ENCODE peak calls at places on chromosome 13, in five cellular contexts. F is GM23338, D is kidney, L is mucosa of descending colon, G is testis. E is an unnamed sample.

GRCh38 chr13:80226645-80227044 is 114.3 kb downstream of the SPRY2 start:
- DNase-seq in F (no peak), D (no peak), L (no peak), G (no peak), E (no peak)

GRCh38 chr13:44116562-44117315 is 237.0 kb downstream of the LACC1 start:
- DNase-seq in F (peak), D (no peak), L (no peak), G (no peak), E (no peak)

GRCh38 chr13:51846756-51847155 is 1.8 kb upstream of the TMEM272 start:
- DNase-seq in F (no peak), D (no peak), L (no peak), G (no peak), E (no peak)

GRCh38 chr13:109770436-109770835 is 15.9 kb downstream of the IRS2 start:
- DNase-seq in F (no peak), D (no peak), L (no peak), G (no peak), E (no peak)

GRCh38 chr13:62356977-62357376 is 941.3 kb upstream of the PCDH20 start:
- DNase-seq in F (no peak), D (no peak), L (no peak), G (no peak), E (no peak)

GRCh38 chr13:20401586-20401957 is 124.1 kb downstream of the CRYL1 start:
- DNase-seq in F (no peak), D (no peak), L (no peak), G (no peak), E (peak)

GRCh38 chr13:22789916-22790315 is 390.9 kb upstream of the SGCG start:
- DNase-seq in F (no peak), D (no peak), L (no peak), G (no peak), E (no peak)

GRCh38 chr13:26663801-26664200 is 96.8 kb downstream of the GPR12 start:
- DNase-seq in F (no peak), D (no peak), L (no peak), G (no peak), E (no peak)

GRCh38 chr13:80050252-80050651 is 290.7 kb downstream of the SPRY2 start:
- DNase-seq in F (no peak), D (no peak), L (no peak), G (no peak), E (peak)

GRCh38 chr13:51315658-51316057 is 23.8 kb upstream of the SERPINE3 start:
- DNase-seq in F (no peak), D (no peak), L (no peak), G (no peak), E (peak)

GRCh38 chr13:85896516-85897450 is 97.6 kb upstream of the SLITRK6 start:
- DNase-seq in F (peak), D (no peak), L (no peak), G (no peak), E (no peak)

GRCh38 chr13:114212096-114212495 is 22.6 kb upstream of the CDC16 start:
- DNase-seq in F (no peak), D (no peak), L (no peak), G (no peak), E (peak)

GRCh38 chr13:35594096-35594495 is 117.6 kb upstream of the MAB21L1 start:
- DNase-seq in F (no peak), D (no peak), L (no peak), G (no peak), E (no peak)

GRCh38 chr13:79898996-79899395 is 418.0 kb downstream of the NDFIP2 start:
- DNase-seq in F (no peak), D (no peak), L (no peak), G (no peak), E (no peak)

GRCh38 chr13:89897681-89898080 is 1449.8 kb upstream of the MIR17HG start:
- DNase-seq in F (no peak), D (no peak), L (no peak), G (no peak), E (no peak)

GRCh38 chr13:52686381-52686780 is 33.7 kb downstream of the SUGT1 start:
- DNase-seq in F (no peak), D (no peak), L (no peak), G (no peak), E (no peak)

GRCh38 chr13:57948884-57949283 is 317.3 kb downstream of the PCDH17 start:
- DNase-seq in F (no peak), D (no peak), L (no peak), G (no peak), E (no peak)

GRCh38 chr13:60379837-60380236 is 17.2 kb upstream of the TDRD3 start:
- DNase-seq in F (peak), D (no peak), L (no peak), G (no peak), E (no peak)

GRCh38 chr13:22369840-22370239 is 699.0 kb downstream of the FGF9 start:
- DNase-seq in F (peak), D (no peak), L (no peak), G (no peak), E (no peak)

GRCh38 chr13:113963376-113963775 is 10.5 kb downstream of the C13orf46 start:
- DNase-seq in F (no peak), D (peak), L (peak), G (no peak), E (no peak)

GRCh38 chr13:106484084-106484754 is 51.2 kb downstream of the EFNB2 start:
- DNase-seq in F (no peak), D (no peak), L (no peak), G (no peak), E (no peak)

GRCh38 chr13:106867249-106867648 is 299.3 kb upstream of the ARGLU1 start:
- DNase-seq in F (peak), D (no peak), L (no peak), G (peak), E (no peak)

GRCh38 chr13:101959016-101959415 is 442.8 kb downstream of the FGF14 start:
- DNase-seq in F (no peak), D (no peak), L (no peak), G (no peak), E (no peak)

GRCh38 chr13:34772206-34772605 is 169.9 kb upstream of the NBEA start:
- DNase-seq in F (no peak), D (no peak), L (no peak), G (no peak), E (no peak)

GRCh38 chr13:28059214-28059613 is 41.2 kb downstream of the FLT3 start:
- DNase-seq in F (peak), D (no peak), L (peak), G (peak), E (no peak)

GRCh38 chr13:43387880-43388279 is 364.5 kb downstream of the DNAJC15 start:
- DNase-seq in F (no peak), D (no peak), L (no peak), G (no peak), E (no peak)

GRCh38 chr13:58883405-58883804 is 1251.9 kb downstream of the PCDH17 start:
- DNase-seq in F (no peak), D (no peak), L (no peak), G (no peak), E (no peak)

GRCh38 chr13:20165417-20166257 is 4.8 kb upstream of the GJA3 start:
- DNase-seq in F (no peak), D (no peak), L (no peak), G (no peak), E (no peak)

GRCh38 chr13:36030670-36031331 is 100.4 kb downstream of the DCLK1 start:
- DNase-seq in F (peak), D (no peak), L (no peak), G (no peak), E (peak)

GRCh38 chr13:112453207-112453829 is 77.2 kb downstream of the SPACA7 start:
- DNase-seq in F (no peak), D (no peak), L (no peak), G (no peak), E (no peak)

GRCh38 chr13:35524192-35524591 is 47.7 kb upstream of the MAB21L1 start:
- DNase-seq in F (no peak), D (no peak), L (no peak), G (no peak), E (no peak)

GRCh38 chr13:84902243-84902642 is 897.0 kb downstream of the SLITRK6 start:
- DNase-seq in F (no peak), D (no peak), L (no peak), G (no peak), E (no peak)

GRCh38 chr13:59354665-59355064 is 809.1 kb downstream of the DIAPH3 start:
- DNase-seq in F (no peak), D (no peak), L (no peak), G (no peak), E (no peak)

GRCh38 chr13:40993987-40994386 is 25.1 kb downstream of the ELF1 start:
- DNase-seq in F (peak), D (no peak), L (no peak), G (no peak), E (no peak)

GRCh38 chr13:35718084-35718483 is 241.6 kb upstream of the MAB21L1 start:
- DNase-seq in F (no peak), D (no peak), L (no peak), G (no peak), E (no peak)

GRCh38 chr13:111047326-111047725 is 67.8 kb upstream of the ARHGEF7 start:
- DNase-seq in F (no peak), D (no peak), L (no peak), G (no peak), E (no peak)

GRCh38 chr13:111048387-111048786 is 66.7 kb upstream of the ARHGEF7 start:
- DNase-seq in F (no peak), D (peak), L (no peak), G (no peak), E (no peak)

GRCh38 chr13:111045170-111045569 is 69.9 kb upstream of the ARHGEF7 start:
- DNase-seq in F (no peak), D (no peak), L (no peak), G (no peak), E (no peak)

GRCh38 chr13:111044087-111044830 is 70.9 kb upstream of the ARHGEF7 start:
- DNase-seq in F (no peak), D (no peak), L (no peak), G (no peak), E (no peak)

GRCh38 chr13:111046590-111047141 is 68.4 kb upstream of the ARHGEF7 start:
- DNase-seq in F (no peak), D (no peak), L (no peak), G (no peak), E (no peak)
- TF ChIP-seq CTCF in F (no peak), D (peak), L (no peak), G (peak), E (no peak)

GRCh38 chr13:97978661-97979450 is 25.4 kb downstream of the IPO5 start:
- DNase-seq in F (peak), D (no peak), L (no peak), G (no peak), E (peak)
- H3K4me3 ChIP-seq in F (peak), D (no peak), L (no peak), G (no peak), E (peak)

DNA sequence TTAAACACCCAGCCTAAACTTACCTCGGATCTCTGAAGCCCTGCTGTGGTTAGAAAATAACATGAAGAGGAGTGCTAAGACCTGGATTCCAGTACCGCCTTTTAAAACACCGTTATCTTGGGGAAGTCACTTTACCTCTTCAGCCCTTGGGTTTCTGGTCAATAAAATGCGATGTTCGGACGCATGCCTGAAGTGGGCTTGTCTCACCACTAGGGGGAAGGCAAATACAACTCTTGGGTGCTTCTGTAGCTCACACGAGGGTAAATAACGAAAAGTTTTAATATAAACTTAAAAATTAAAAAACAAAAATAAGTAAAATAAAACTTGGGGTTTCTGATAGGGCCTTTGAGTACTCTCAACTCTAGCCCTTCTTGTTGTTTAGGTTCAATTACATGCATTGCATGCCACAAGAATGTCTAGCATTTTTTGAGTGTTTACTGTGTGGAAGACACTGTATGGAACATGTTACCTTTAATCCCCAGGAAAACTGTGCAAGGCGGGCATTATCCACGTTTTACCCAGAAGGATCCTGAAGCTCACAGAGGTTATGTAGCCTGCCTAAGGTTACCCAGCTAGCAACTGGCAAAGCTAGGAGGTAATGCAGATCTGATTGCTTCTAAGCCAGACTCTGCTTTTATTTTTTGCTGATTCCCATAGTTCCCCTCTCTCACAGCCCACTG is 240.4 kb downstream of the LMO7 start:
- DNase-seq in F (peak), D (no peak), L (peak), G (peak), E (peak)
- TF ChIP-seq CTCF in F (peak), D (peak), L (peak), G (peak), E (peak)

DNA sequence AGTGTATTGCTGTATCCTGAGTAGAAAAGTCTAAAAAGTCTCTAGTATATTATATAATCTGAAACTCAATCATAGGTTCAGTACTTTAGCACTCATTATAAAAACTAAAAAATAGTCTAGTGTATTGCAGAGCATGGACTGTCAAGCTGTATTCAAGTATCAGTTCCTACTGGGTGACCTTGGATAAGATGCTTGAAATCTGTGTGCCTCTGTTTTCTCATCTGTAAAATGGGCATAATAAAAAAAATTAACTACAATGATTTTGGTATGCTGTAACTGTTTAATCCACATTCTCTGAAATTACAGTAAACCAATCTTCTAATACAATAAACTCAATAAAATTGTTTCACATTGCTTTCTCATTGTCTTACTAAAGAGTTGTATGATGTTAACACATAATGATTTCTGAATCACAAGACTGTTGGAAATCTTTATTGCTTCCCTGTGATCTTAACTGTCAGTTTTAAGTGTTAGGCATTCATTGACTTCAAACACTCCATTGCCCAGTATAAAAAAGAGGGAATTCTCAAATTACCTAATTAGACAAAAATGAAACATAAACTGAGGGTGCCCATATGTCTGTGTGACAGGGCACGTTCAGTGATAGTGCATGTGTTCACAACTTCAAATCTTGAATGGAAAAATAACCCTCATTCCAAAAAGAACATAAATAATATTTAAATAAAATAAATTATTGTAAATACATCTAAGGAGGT is 2.2 kb downstream of the STARD13 start:
- DNase-seq in F (no peak), D (no peak), L (no peak), G (no peak), E (no peak)
- H3K4me3 ChIP-seq in F (no peak), D (peak), L (no peak), G (no peak), E (peak)

GRCh38 chr13:111269508-111269907 is 50.9 kb upstream of the TEX29 start:
- DNase-seq in F (peak), D (no peak), L (no peak), G (no peak), E (no peak)
- TF ChIP-seq CTCF in F (no peak), D (no peak), L (no peak), G (no peak), E (no peak)

E was measured in astrocyte.